ENCODE peak calls at places on chromosomes 16 and 17, in nine cellular contexts. I, W, U, J, K, N, E, O and A are unnamed samples.

GRCh38 chr17:20092973-20093626 is 83.9 kb downstream of the SPECC1 start:
- DNase-seq in E (no peak), O (no peak), W (no peak), J (no peak), I (no peak), K (no peak), U (no peak), N (no peak), A (no peak)

GRCh38 chr17:38798614-38799500 is 499 bp downstream of the PIP4K2B start:
- DNase-seq in W (peak), N (no peak), K (peak), U (peak), O (peak), E (peak), I (peak), J (peak), A (no peak)

GRCh38 chr17:21098934-21099687 is 27.7 kb upstream of the DHRS7B start:
- DNase-seq in E (peak), I (peak), K (peak), O (peak), U (no peak), N (peak), W (peak), J (peak), A (peak)

GRCh38 chr16:88437367-88437964 is 15.6 kb upstream of the ZFPM1 start:
- DNase-seq in J (peak), N (peak), W (peak), O (peak), I (peak), K (peak), U (no peak), E (peak), A (peak)

GRCh38 chr17:43986225-43986981 is 18.0 kb upstream of the NAGS start:
- DNase-seq in E (no peak), J (no peak), N (no peak), I (no peak), W (no peak), K (no peak), U (no peak), O (no peak), A (no peak)

GRCh38 chr17:5719976-5720375 is 135.7 kb upstream of the NLRP1 start:
- DNase-seq in E (no peak), N (no peak), U (no peak), J (no peak), I (no peak), O (no peak), W (no peak), K (no peak), A (no peak)

GRCh38 chr16:64543401-64543800 is 578.5 kb downstream of the CDH11 start:
- DNase-seq in W (no peak), O (no peak), U (no peak), E (no peak), J (no peak), I (no peak), K (no peak), N (no peak), A (no peak)

GRCh38 chr17:48052956-48053757 is 5.0 kb downstream of the NFE2L1 start:
- DNase-seq in K (peak), E (peak), U (peak), O (no peak), I (no peak), W (peak), N (no peak), J (peak), A (peak)

GRCh38 chr17:45279898-45280297 is 18.0 kb upstream of the SPATA32 start:
- DNase-seq in O (no peak), U (no peak), I (no peak), W (no peak), J (no peak), N (no peak), E (no peak), K (no peak), A (no peak)

GRCh38 chr16:71441348-71441781 is 489 bp downstream of the TLE7 start:
- DNase-seq in W (no peak), N (no peak), O (no peak), U (no peak), E (no peak), K (peak), J (no peak), I (peak), A (no peak)
- TF ChIP-seq CTCF in W (no peak), N (no peak), O (peak), U (no peak), E (peak), K (peak), J (no peak), I (peak), A (peak)

GRCh38 chr17:75034236-75034908 is 12.4 kb downstream of the ATP5PD start:
- DNase-seq in I (peak), E (peak), N (peak), J (peak), O (peak), W (peak), K (peak), U (peak), A (peak)
- TF ChIP-seq CTCF in I (no peak), E (peak), N (peak), J (no peak), O (peak), W (no peak), K (peak), U (no peak), A (no peak)

GRCh38 chr16:2004795-2005517 is 4.7 kb downstream of the ZNF598 start:
- DNase-seq in J (no peak), E (no peak), O (no peak), I (no peak), N (no peak), U (no peak), K (no peak), W (no peak), A (no peak)

GRCh38 chr16:2003827-2004641 is 5.6 kb downstream of the ZNF598 start:
- DNase-seq in U (no peak), J (peak), O (peak), I (peak), N (peak), E (peak), W (peak), K (peak), A (peak)

GRCh38 chr16:2007081-2007836 is 2.4 kb downstream of the ZNF598 start:
- DNase-seq in U (no peak), E (no peak), W (no peak), O (no peak), N (no peak), J (no peak), K (no peak), I (no peak), A (no peak)

GRCh38 chr16:2006317-2006716 is 3.3 kb downstream of the ZNF598 start:
- DNase-seq in O (no peak), W (no peak), K (no peak), E (no peak), U (no peak), N (no peak), I (no peak), J (no peak), A (no peak)

GRCh38 chr16:2005646-2006045 is 4.0 kb downstream of the ZNF598 start:
- DNase-seq in W (no peak), I (no peak), J (no peak), E (no peak), K (peak), O (no peak), N (no peak), U (no peak), A (peak)
- TF ChIP-seq CTCF in W (no peak), I (no peak), J (no peak), E (no peak), K (peak), O (no peak), N (no peak), U (no peak), A (peak)

GRCh38 chr17:16491703-16492612 is at the start of gene LRRC75A:
- DNase-seq in I (peak), O (peak), J (peak), K (peak), N (peak), W (peak), E (peak), U (no peak), A (peak)
- TF ChIP-seq CTCF in I (no peak), O (peak), J (no peak), K (peak), N (no peak), W (no peak), E (no peak), U (no peak), A (no peak)

DNA sequence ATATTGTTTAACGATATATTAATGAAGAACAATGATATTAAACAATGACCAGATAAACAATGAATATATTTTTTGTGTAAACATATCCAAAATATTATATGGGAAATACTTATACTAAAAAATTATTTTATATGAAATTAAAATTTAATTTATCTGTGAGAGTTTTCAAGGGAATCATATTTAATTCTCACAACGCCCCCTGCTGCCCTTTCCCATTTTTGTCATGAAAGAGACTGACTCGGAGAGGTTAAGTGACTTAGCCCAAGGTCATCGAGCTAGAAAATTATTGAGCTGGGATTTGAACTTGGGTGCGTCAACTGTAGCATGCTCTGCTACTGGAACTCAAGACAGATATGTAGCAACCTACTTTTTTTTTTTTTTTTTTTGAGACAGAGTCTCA is 7.2 kb upstream of the MYCBPAP start:
- DNase-seq in I (no peak), E (peak), K (peak), N (no peak), U (no peak), W (peak), O (no peak), J (peak), A (no peak)
- TF ChIP-seq CTCF in I (peak), E (peak), K (peak), N (no peak), U (no peak), W (no peak), O (peak), J (no peak), A (peak)